ENCODE peak calls at places on chromosomes 4 and X, in ten cellular contexts. One of them, this sample, is unnamed.
A peak's percentile ranks its signal among the peaks of the same experiment; 100 is the strongest.

GRCh38 chrX:68488657-68489056 is 10.2 kb upstream of the YIPF6 start:
- DNase-seq in iPS DF 6.9: no peak
- DNase-seq in activated T-helper 1 cell treated with Interleukin-2 at 50 U/mL for 16 hours: no peak
- DNase-seq in WTC11: no peak
- DNase-seq in midbrain: no peak
- DNase-seq in immature natural killer cell: no peak
- DNase-seq in sciatic nerve: no peak
- DNase-seq in stimulated activated effector memory CD8-positive, alpha-beta T cell treated with anti-CD3 and anti-CD28 coated beads, Interleukin-12 subunit alpha, Interleukin-12 subunit beta, amount 100 ng/mL, for 72 hours: no peak
- DNase-seq in activated naive CD8-positive, alpha-beta T cell treated with anti-CD3 and anti-CD28 coated beads, Interleukin-2, amount 50 U/mL, for 16 hours: no peak
- DNase-seq in retina: no peak
- DNase-seq in this sample: no peak

GRCh38 chrX:139554367-139554766 is 23.8 kb downstream of the F9 start:
- DNase-seq in iPS DF 6.9: no peak
- DNase-seq in activated T-helper 1 cell treated with Interleukin-2 at 50 U/mL for 16 hours: no peak
- DNase-seq in WTC11: no peak
- DNase-seq in midbrain: no peak
- DNase-seq in immature natural killer cell: no peak
- DNase-seq in sciatic nerve: no peak
- DNase-seq in stimulated activated effector memory CD8-positive, alpha-beta T cell treated with anti-CD3 and anti-CD28 coated beads, Interleukin-12 subunit alpha, Interleukin-12 subunit beta, amount 100 ng/mL, for 72 hours: no peak
- DNase-seq in activated naive CD8-positive, alpha-beta T cell treated with anti-CD3 and anti-CD28 coated beads, Interleukin-2, amount 50 U/mL, for 16 hours: no peak
- DNase-seq in retina: no peak
- DNase-seq in this sample: no peak

GRCh38 chr4:60724623-60725022 is 475.5 kb upstream of the ADGRL3 start:
- DNase-seq in iPS DF 6.9: no peak
- DNase-seq in activated T-helper 1 cell treated with Interleukin-2 at 50 U/mL for 16 hours: no peak
- DNase-seq in WTC11: no peak
- DNase-seq in midbrain: no peak
- DNase-seq in immature natural killer cell: no peak
- DNase-seq in sciatic nerve: no peak
- DNase-seq in stimulated activated effector memory CD8-positive, alpha-beta T cell treated with anti-CD3 and anti-CD28 coated beads, Interleukin-12 subunit alpha, Interleukin-12 subunit beta, amount 100 ng/mL, for 72 hours: no peak
- DNase-seq in activated naive CD8-positive, alpha-beta T cell treated with anti-CD3 and anti-CD28 coated beads, Interleukin-2, amount 50 U/mL, for 16 hours: no peak
- DNase-seq in retina: no peak
- DNase-seq in this sample: peak; percentile 43

GRCh38 chrX:100931925-100932285 is 3.2 kb upstream of the XKRX start:
- DNase-seq in iPS DF 6.9: no peak
- DNase-seq in activated T-helper 1 cell treated with Interleukin-2 at 50 U/mL for 16 hours: no peak
- DNase-seq in WTC11: no peak
- DNase-seq in midbrain: no peak
- DNase-seq in immature natural killer cell: no peak
- DNase-seq in sciatic nerve: no peak
- DNase-seq in stimulated activated effector memory CD8-positive, alpha-beta T cell treated with anti-CD3 and anti-CD28 coated beads, Interleukin-12 subunit alpha, Interleukin-12 subunit beta, amount 100 ng/mL, for 72 hours: no peak
- DNase-seq in activated naive CD8-positive, alpha-beta T cell treated with anti-CD3 and anti-CD28 coated beads, Interleukin-2, amount 50 U/mL, for 16 hours: no peak
- DNase-seq in retina: no peak
- DNase-seq in this sample: no peak

GRCh38 chr4:41572414-41572986 is 34.5 kb downstream of the LIMCH1 start:
- DNase-seq in iPS DF 6.9: no peak
- DNase-seq in activated T-helper 1 cell treated with Interleukin-2 at 50 U/mL for 16 hours: no peak
- DNase-seq in WTC11: no peak
- DNase-seq in midbrain: no peak
- DNase-seq in immature natural killer cell: no peak
- DNase-seq in sciatic nerve: no peak
- DNase-seq in stimulated activated effector memory CD8-positive, alpha-beta T cell treated with anti-CD3 and anti-CD28 coated beads, Interleukin-12 subunit alpha, Interleukin-12 subunit beta, amount 100 ng/mL, for 72 hours: no peak
- DNase-seq in activated naive CD8-positive, alpha-beta T cell treated with anti-CD3 and anti-CD28 coated beads, Interleukin-2, amount 50 U/mL, for 16 hours: no peak
- DNase-seq in retina: no peak
- DNase-seq in this sample: no peak

GRCh38 chr4:86818211-86818610 is 31.0 kb downstream of the SLC10A6 start:
- DNase-seq in iPS DF 6.9: no peak
- DNase-seq in activated T-helper 1 cell treated with Interleukin-2 at 50 U/mL for 16 hours: no peak
- DNase-seq in WTC11: no peak
- DNase-seq in midbrain: no peak
- DNase-seq in immature natural killer cell: no peak
- DNase-seq in sciatic nerve: no peak
- DNase-seq in stimulated activated effector memory CD8-positive, alpha-beta T cell treated with anti-CD3 and anti-CD28 coated beads, Interleukin-12 subunit alpha, Interleukin-12 subunit beta, amount 100 ng/mL, for 72 hours: no peak
- DNase-seq in activated naive CD8-positive, alpha-beta T cell treated with anti-CD3 and anti-CD28 coated beads, Interleukin-2, amount 50 U/mL, for 16 hours: no peak
- DNase-seq in retina: no peak
- DNase-seq in this sample: no peak

GRCh38 chr4:91826186-91826585 is 477.6 kb upstream of the GRID2 start:
- DNase-seq in iPS DF 6.9: no peak
- DNase-seq in activated T-helper 1 cell treated with Interleukin-2 at 50 U/mL for 16 hours: no peak
- DNase-seq in WTC11: no peak
- DNase-seq in midbrain: no peak
- DNase-seq in immature natural killer cell: no peak
- DNase-seq in sciatic nerve: no peak
- DNase-seq in stimulated activated effector memory CD8-positive, alpha-beta T cell treated with anti-CD3 and anti-CD28 coated beads, Interleukin-12 subunit alpha, Interleukin-12 subunit beta, amount 100 ng/mL, for 72 hours: no peak
- DNase-seq in activated naive CD8-positive, alpha-beta T cell treated with anti-CD3 and anti-CD28 coated beads, Interleukin-2, amount 50 U/mL, for 16 hours: no peak
- DNase-seq in retina: no peak
- DNase-seq in this sample: no peak

GRCh38 chr4:15158410-15159091 is 156.3 kb downstream of the CPEB2 start:
- DNase-seq in iPS DF 6.9: no peak
- DNase-seq in activated T-helper 1 cell treated with Interleukin-2 at 50 U/mL for 16 hours: no peak
- DNase-seq in WTC11: peak; percentile 24
- DNase-seq in midbrain: no peak
- DNase-seq in immature natural killer cell: no peak
- DNase-seq in sciatic nerve: no peak
- DNase-seq in stimulated activated effector memory CD8-positive, alpha-beta T cell treated with anti-CD3 and anti-CD28 coated beads, Interleukin-12 subunit alpha, Interleukin-12 subunit beta, amount 100 ng/mL, for 72 hours: no peak
- DNase-seq in activated naive CD8-positive, alpha-beta T cell treated with anti-CD3 and anti-CD28 coated beads, Interleukin-2, amount 50 U/mL, for 16 hours: no peak
- DNase-seq in retina: no peak
- DNase-seq in this sample: no peak

GRCh38 chr4:83207497-83208105 is 77.0 kb downstream of the COQ2 start:
- DNase-seq in iPS DF 6.9: no peak
- DNase-seq in activated T-helper 1 cell treated with Interleukin-2 at 50 U/mL for 16 hours: no peak
- DNase-seq in WTC11: no peak
- DNase-seq in midbrain: no peak
- DNase-seq in immature natural killer cell: no peak
- DNase-seq in sciatic nerve: no peak
- DNase-seq in stimulated activated effector memory CD8-positive, alpha-beta T cell treated with anti-CD3 and anti-CD28 coated beads, Interleukin-12 subunit alpha, Interleukin-12 subunit beta, amount 100 ng/mL, for 72 hours: no peak
- DNase-seq in activated naive CD8-positive, alpha-beta T cell treated with anti-CD3 and anti-CD28 coated beads, Interleukin-2, amount 50 U/mL, for 16 hours: no peak
- DNase-seq in retina: no peak
- DNase-seq in this sample: no peak

GRCh38 chr4:6049972-6050371 is 31.7 kb upstream of the C4orf50 start:
- DNase-seq in iPS DF 6.9: no peak
- DNase-seq in activated T-helper 1 cell treated with Interleukin-2 at 50 U/mL for 16 hours: no peak
- DNase-seq in WTC11: no peak
- DNase-seq in midbrain: no peak
- DNase-seq in immature natural killer cell: no peak
- DNase-seq in sciatic nerve: no peak
- DNase-seq in stimulated activated effector memory CD8-positive, alpha-beta T cell treated with anti-CD3 and anti-CD28 coated beads, Interleukin-12 subunit alpha, Interleukin-12 subunit beta, amount 100 ng/mL, for 72 hours: no peak
- DNase-seq in activated naive CD8-positive, alpha-beta T cell treated with anti-CD3 and anti-CD28 coated beads, Interleukin-2, amount 50 U/mL, for 16 hours: no peak
- DNase-seq in retina: no peak
- DNase-seq in this sample: peak; percentile 58

GRCh38 chrX:73964607-73965006 is 339.4 kb upstream of the ZCCHC13 start:
- DNase-seq in iPS DF 6.9: no peak
- DNase-seq in activated T-helper 1 cell treated with Interleukin-2 at 50 U/mL for 16 hours: no peak
- DNase-seq in WTC11: no peak
- DNase-seq in midbrain: no peak
- DNase-seq in immature natural killer cell: no peak
- DNase-seq in sciatic nerve: no peak
- DNase-seq in stimulated activated effector memory CD8-positive, alpha-beta T cell treated with anti-CD3 and anti-CD28 coated beads, Interleukin-12 subunit alpha, Interleukin-12 subunit beta, amount 100 ng/mL, for 72 hours: no peak
- DNase-seq in activated naive CD8-positive, alpha-beta T cell treated with anti-CD3 and anti-CD28 coated beads, Interleukin-2, amount 50 U/mL, for 16 hours: no peak
- DNase-seq in retina: no peak
- DNase-seq in this sample: no peak

GRCh38 chr4:52704676-52705075 is 45.6 kb upstream of the USP46 start:
- DNase-seq in iPS DF 6.9: no peak
- DNase-seq in activated T-helper 1 cell treated with Interleukin-2 at 50 U/mL for 16 hours: no peak
- DNase-seq in WTC11: no peak
- DNase-seq in midbrain: no peak
- DNase-seq in immature natural killer cell: no peak
- DNase-seq in sciatic nerve: no peak
- DNase-seq in stimulated activated effector memory CD8-positive, alpha-beta T cell treated with anti-CD3 and anti-CD28 coated beads, Interleukin-12 subunit alpha, Interleukin-12 subunit beta, amount 100 ng/mL, for 72 hours: no peak
- DNase-seq in activated naive CD8-positive, alpha-beta T cell treated with anti-CD3 and anti-CD28 coated beads, Interleukin-2, amount 50 U/mL, for 16 hours: no peak
- DNase-seq in retina: no peak
- DNase-seq in this sample: peak; percentile 66

GRCh38 chr4:142265536-142265935 is 580.6 kb downstream of the INPP4B start:
- DNase-seq in iPS DF 6.9: no peak
- DNase-seq in activated T-helper 1 cell treated with Interleukin-2 at 50 U/mL for 16 hours: no peak
- DNase-seq in WTC11: no peak
- DNase-seq in midbrain: no peak
- DNase-seq in immature natural killer cell: no peak
- DNase-seq in sciatic nerve: no peak
- DNase-seq in stimulated activated effector memory CD8-positive, alpha-beta T cell treated with anti-CD3 and anti-CD28 coated beads, Interleukin-12 subunit alpha, Interleukin-12 subunit beta, amount 100 ng/mL, for 72 hours: no peak
- DNase-seq in activated naive CD8-positive, alpha-beta T cell treated with anti-CD3 and anti-CD28 coated beads, Interleukin-2, amount 50 U/mL, for 16 hours: no peak
- DNase-seq in retina: no peak
- DNase-seq in this sample: no peak

GRCh38 chr4:5162909-5163508 is 111.7 kb downstream of the STK32B start:
- DNase-seq in iPS DF 6.9: no peak
- DNase-seq in activated T-helper 1 cell treated with Interleukin-2 at 50 U/mL for 16 hours: no peak
- DNase-seq in WTC11: no peak
- DNase-seq in midbrain: no peak
- DNase-seq in immature natural killer cell: no peak
- DNase-seq in sciatic nerve: no peak
- DNase-seq in stimulated activated effector memory CD8-positive, alpha-beta T cell treated with anti-CD3 and anti-CD28 coated beads, Interleukin-12 subunit alpha, Interleukin-12 subunit beta, amount 100 ng/mL, for 72 hours: no peak
- DNase-seq in activated naive CD8-positive, alpha-beta T cell treated with anti-CD3 and anti-CD28 coated beads, Interleukin-2, amount 50 U/mL, for 16 hours: no peak
- DNase-seq in retina: no peak
- DNase-seq in this sample: no peak

GRCh38 chr4:6826781-6827508 is 44.4 kb downstream of the KIAA0232 start:
- DNase-seq in iPS DF 6.9: no peak
- DNase-seq in activated T-helper 1 cell treated with Interleukin-2 at 50 U/mL for 16 hours: no peak
- DNase-seq in WTC11: no peak
- DNase-seq in midbrain: no peak
- DNase-seq in immature natural killer cell: no peak
- DNase-seq in sciatic nerve: no peak
- DNase-seq in stimulated activated effector memory CD8-positive, alpha-beta T cell treated with anti-CD3 and anti-CD28 coated beads, Interleukin-12 subunit alpha, Interleukin-12 subunit beta, amount 100 ng/mL, for 72 hours: no peak
- DNase-seq in activated naive CD8-positive, alpha-beta T cell treated with anti-CD3 and anti-CD28 coated beads, Interleukin-2, amount 50 U/mL, for 16 hours: no peak
- DNase-seq in retina: no peak
- DNase-seq in this sample: no peak

GRCh38 chr4:125938541-125938940 is 623.8 kb downstream of the FAT4 start:
- DNase-seq in iPS DF 6.9: no peak
- DNase-seq in activated T-helper 1 cell treated with Interleukin-2 at 50 U/mL for 16 hours: no peak
- DNase-seq in WTC11: no peak
- DNase-seq in midbrain: no peak
- DNase-seq in immature natural killer cell: no peak
- DNase-seq in sciatic nerve: no peak
- DNase-seq in stimulated activated effector memory CD8-positive, alpha-beta T cell treated with anti-CD3 and anti-CD28 coated beads, Interleukin-12 subunit alpha, Interleukin-12 subunit beta, amount 100 ng/mL, for 72 hours: no peak
- DNase-seq in activated naive CD8-positive, alpha-beta T cell treated with anti-CD3 and anti-CD28 coated beads, Interleukin-2, amount 50 U/mL, for 16 hours: no peak
- DNase-seq in retina: no peak
- DNase-seq in this sample: no peak

GRCh38 chr4:139241086-139241783 is 38.8 kb downstream of the MGARP start:
- DNase-seq in iPS DF 6.9: no peak
- DNase-seq in activated T-helper 1 cell treated with Interleukin-2 at 50 U/mL for 16 hours: no peak
- DNase-seq in WTC11: peak; percentile 27
- DNase-seq in midbrain: no peak
- DNase-seq in immature natural killer cell: no peak
- DNase-seq in sciatic nerve: no peak
- DNase-seq in stimulated activated effector memory CD8-positive, alpha-beta T cell treated with anti-CD3 and anti-CD28 coated beads, Interleukin-12 subunit alpha, Interleukin-12 subunit beta, amount 100 ng/mL, for 72 hours: no peak
- DNase-seq in activated naive CD8-positive, alpha-beta T cell treated with anti-CD3 and anti-CD28 coated beads, Interleukin-2, amount 50 U/mL, for 16 hours: no peak
- DNase-seq in retina: no peak
- DNase-seq in this sample: no peak

GRCh38 chrX:132564026-132564425 is 75.2 kb upstream of the MBNL3 start:
- DNase-seq in iPS DF 6.9: no peak
- DNase-seq in activated T-helper 1 cell treated with Interleukin-2 at 50 U/mL for 16 hours: no peak
- DNase-seq in WTC11: no peak
- DNase-seq in midbrain: no peak
- DNase-seq in immature natural killer cell: no peak
- DNase-seq in sciatic nerve: no peak
- DNase-seq in stimulated activated effector memory CD8-positive, alpha-beta T cell treated with anti-CD3 and anti-CD28 coated beads, Interleukin-12 subunit alpha, Interleukin-12 subunit beta, amount 100 ng/mL, for 72 hours: no peak
- DNase-seq in activated naive CD8-positive, alpha-beta T cell treated with anti-CD3 and anti-CD28 coated beads, Interleukin-2, amount 50 U/mL, for 16 hours: no peak
- DNase-seq in retina: no peak
- DNase-seq in this sample: no peak

GRCh38 chr4:123415977-123416376 is 19.4 kb downstream of the SPRY1 start:
- DNase-seq in iPS DF 6.9: no peak
- DNase-seq in activated T-helper 1 cell treated with Interleukin-2 at 50 U/mL for 16 hours: no peak
- DNase-seq in WTC11: no peak
- DNase-seq in midbrain: no peak
- DNase-seq in immature natural killer cell: peak; percentile 21
- DNase-seq in sciatic nerve: no peak
- DNase-seq in stimulated activated effector memory CD8-positive, alpha-beta T cell treated with anti-CD3 and anti-CD28 coated beads, Interleukin-12 subunit alpha, Interleukin-12 subunit beta, amount 100 ng/mL, for 72 hours: no peak
- DNase-seq in activated naive CD8-positive, alpha-beta T cell treated with anti-CD3 and anti-CD28 coated beads, Interleukin-2, amount 50 U/mL, for 16 hours: peak; percentile 33
- DNase-seq in retina: no peak
- DNase-seq in this sample: no peak

GRCh38 chr4:71009796-71010588 is 16.5 kb downstream of the DCK start:
- DNase-seq in iPS DF 6.9: no peak
- DNase-seq in activated T-helper 1 cell treated with Interleukin-2 at 50 U/mL for 16 hours: no peak
- DNase-seq in WTC11: no peak
- DNase-seq in midbrain: no peak
- DNase-seq in immature natural killer cell: peak; percentile 37
- DNase-seq in sciatic nerve: no peak
- DNase-seq in stimulated activated effector memory CD8-positive, alpha-beta T cell treated with anti-CD3 and anti-CD28 coated beads, Interleukin-12 subunit alpha, Interleukin-12 subunit beta, amount 100 ng/mL, for 72 hours: no peak
- DNase-seq in activated naive CD8-positive, alpha-beta T cell treated with anti-CD3 and anti-CD28 coated beads, Interleukin-2, amount 50 U/mL, for 16 hours: no peak
- DNase-seq in retina: peak; percentile 56
- DNase-seq in this sample: no peak

GRCh38 chr4:57083107-57083506 is 27.1 kb downstream of the IGFBP7 start:
- DNase-seq in iPS DF 6.9: no peak
- DNase-seq in activated T-helper 1 cell treated with Interleukin-2 at 50 U/mL for 16 hours: no peak
- DNase-seq in WTC11: no peak
- DNase-seq in midbrain: no peak
- DNase-seq in immature natural killer cell: no peak
- DNase-seq in sciatic nerve: no peak
- DNase-seq in stimulated activated effector memory CD8-positive, alpha-beta T cell treated with anti-CD3 and anti-CD28 coated beads, Interleukin-12 subunit alpha, Interleukin-12 subunit beta, amount 100 ng/mL, for 72 hours: no peak
- DNase-seq in activated naive CD8-positive, alpha-beta T cell treated with anti-CD3 and anti-CD28 coated beads, Interleukin-2, amount 50 U/mL, for 16 hours: no peak
- DNase-seq in retina: no peak
- DNase-seq in this sample: no peak

GRCh38 chr4:152240232-152240631 is 295.7 kb downstream of the FBXW7 start:
- DNase-seq in iPS DF 6.9: no peak
- DNase-seq in activated T-helper 1 cell treated with Interleukin-2 at 50 U/mL for 16 hours: no peak
- DNase-seq in WTC11: no peak
- DNase-seq in midbrain: no peak
- DNase-seq in immature natural killer cell: no peak
- DNase-seq in sciatic nerve: no peak
- DNase-seq in stimulated activated effector memory CD8-positive, alpha-beta T cell treated with anti-CD3 and anti-CD28 coated beads, Interleukin-12 subunit alpha, Interleukin-12 subunit beta, amount 100 ng/mL, for 72 hours: no peak
- DNase-seq in activated naive CD8-positive, alpha-beta T cell treated with anti-CD3 and anti-CD28 coated beads, Interleukin-2, amount 50 U/mL, for 16 hours: no peak
- DNase-seq in retina: no peak
- DNase-seq in this sample: no peak

GRCh38 chr4:48858130-48858529 is 27.2 kb downstream of the OCIAD1 start:
- DNase-seq in iPS DF 6.9: no peak
- DNase-seq in activated T-helper 1 cell treated with Interleukin-2 at 50 U/mL for 16 hours: no peak
- DNase-seq in WTC11: no peak
- DNase-seq in midbrain: no peak
- DNase-seq in immature natural killer cell: no peak
- DNase-seq in sciatic nerve: no peak
- DNase-seq in stimulated activated effector memory CD8-positive, alpha-beta T cell treated with anti-CD3 and anti-CD28 coated beads, Interleukin-12 subunit alpha, Interleukin-12 subunit beta, amount 100 ng/mL, for 72 hours: no peak
- DNase-seq in activated naive CD8-positive, alpha-beta T cell treated with anti-CD3 and anti-CD28 coated beads, Interleukin-2, amount 50 U/mL, for 16 hours: no peak
- DNase-seq in retina: no peak
- DNase-seq in this sample: peak; percentile 3

GRCh38 chrX:49053223-49054072 is 5.4 kb upstream of the CCDC120 start:
- DNase-seq in iPS DF 6.9: no peak
- DNase-seq in activated T-helper 1 cell treated with Interleukin-2 at 50 U/mL for 16 hours: peak; percentile 38
- DNase-seq in WTC11: peak; percentile 78
- DNase-seq in midbrain: no peak
- DNase-seq in immature natural killer cell: peak; percentile 56
- DNase-seq in sciatic nerve: no peak
- DNase-seq in stimulated activated effector memory CD8-positive, alpha-beta T cell treated with anti-CD3 and anti-CD28 coated beads, Interleukin-12 subunit alpha, Interleukin-12 subunit beta, amount 100 ng/mL, for 72 hours: peak; percentile 29
- DNase-seq in activated naive CD8-positive, alpha-beta T cell treated with anti-CD3 and anti-CD28 coated beads, Interleukin-2, amount 50 U/mL, for 16 hours: peak; percentile 26
- DNase-seq in retina: peak; percentile 77
- DNase-seq in this sample: peak; percentile 92

GRCh38 chr4:4852591-4853362 is 6.7 kb upstream of the MSX1 start:
- DNase-seq in iPS DF 6.9: no peak
- DNase-seq in activated T-helper 1 cell treated with Interleukin-2 at 50 U/mL for 16 hours: no peak
- DNase-seq in WTC11: peak; percentile 69
- DNase-seq in midbrain: no peak
- DNase-seq in immature natural killer cell: no peak
- DNase-seq in sciatic nerve: no peak
- DNase-seq in stimulated activated effector memory CD8-positive, alpha-beta T cell treated with anti-CD3 and anti-CD28 coated beads, Interleukin-12 subunit alpha, Interleukin-12 subunit beta, amount 100 ng/mL, for 72 hours: no peak
- DNase-seq in activated naive CD8-positive, alpha-beta T cell treated with anti-CD3 and anti-CD28 coated beads, Interleukin-2, amount 50 U/mL, for 16 hours: no peak
- DNase-seq in retina: peak; percentile 77
- DNase-seq in this sample: peak; percentile 98

GRCh38 chrX:102696303-102696702 is 15.9 kb upstream of the GPRASP2 start:
- DNase-seq in iPS DF 6.9: no peak
- DNase-seq in activated T-helper 1 cell treated with Interleukin-2 at 50 U/mL for 16 hours: no peak
- DNase-seq in WTC11: no peak
- DNase-seq in midbrain: no peak
- DNase-seq in immature natural killer cell: no peak
- DNase-seq in sciatic nerve: no peak
- DNase-seq in stimulated activated effector memory CD8-positive, alpha-beta T cell treated with anti-CD3 and anti-CD28 coated beads, Interleukin-12 subunit alpha, Interleukin-12 subunit beta, amount 100 ng/mL, for 72 hours: no peak
- DNase-seq in activated naive CD8-positive, alpha-beta T cell treated with anti-CD3 and anti-CD28 coated beads, Interleukin-2, amount 50 U/mL, for 16 hours: no peak
- DNase-seq in retina: no peak
- DNase-seq in this sample: no peak

GRCh38 chr4:142940614-142941013 is 94.5 kb upstream of the INPP4B start:
- DNase-seq in iPS DF 6.9: no peak
- DNase-seq in activated T-helper 1 cell treated with Interleukin-2 at 50 U/mL for 16 hours: no peak
- DNase-seq in WTC11: no peak
- DNase-seq in midbrain: no peak
- DNase-seq in immature natural killer cell: no peak
- DNase-seq in sciatic nerve: no peak
- DNase-seq in stimulated activated effector memory CD8-positive, alpha-beta T cell treated with anti-CD3 and anti-CD28 coated beads, Interleukin-12 subunit alpha, Interleukin-12 subunit beta, amount 100 ng/mL, for 72 hours: no peak
- DNase-seq in activated naive CD8-positive, alpha-beta T cell treated with anti-CD3 and anti-CD28 coated beads, Interleukin-2, amount 50 U/mL, for 16 hours: no peak
- DNase-seq in retina: peak; percentile 4
- DNase-seq in this sample: no peak

GRCh38 chr4:87478732-87479250 is 50.4 kb downstream of the SPARCL1 start:
- DNase-seq in iPS DF 6.9: no peak
- DNase-seq in activated T-helper 1 cell treated with Interleukin-2 at 50 U/mL for 16 hours: no peak
- DNase-seq in WTC11: no peak
- DNase-seq in midbrain: no peak
- DNase-seq in immature natural killer cell: no peak
- DNase-seq in sciatic nerve: no peak
- DNase-seq in stimulated activated effector memory CD8-positive, alpha-beta T cell treated with anti-CD3 and anti-CD28 coated beads, Interleukin-12 subunit alpha, Interleukin-12 subunit beta, amount 100 ng/mL, for 72 hours: no peak
- DNase-seq in activated naive CD8-positive, alpha-beta T cell treated with anti-CD3 and anti-CD28 coated beads, Interleukin-2, amount 50 U/mL, for 16 hours: no peak
- DNase-seq in retina: no peak
- DNase-seq in this sample: no peak